ENCODE peak calls at places on chromosomes 5 and 9, in nine cellular contexts. E is HTR-8/SVneo; Q is colonic mucosa; K is foreskin fibroblast; V is ACHN; M is activated naive CD4-positive, alpha-beta T cell; I is naive B cell; U is aorta; H is anterior cingulate cortex. A is an unnamed sample.

GRCh38 chr5:343461-344401 is 22.2 kb downstream of the AHRR start:
- DNase-seq in Q (peak; percentile 46), I (peak; percentile 18), U (no peak), V (peak; percentile 57), M (no peak), E (no peak), K (peak; percentile 92), H (no peak), A (no peak)

GRCh38 chr9:35756743-35757526 is 2.9 kb upstream of the MSMP start:
- DNase-seq in Q (peak; percentile 78), H (peak; percentile 40), V (peak; percentile 80), I (peak; percentile 68), E (peak; percentile 45), U (peak; percentile 82), K (peak; percentile 59), M (peak; percentile 62), A (peak; percentile 66)

GRCh38 chr5:177473461-177473991 is at the start of gene DBN1:
- DNase-seq in V (peak; percentile 54), U (no peak), M (no peak), Q (no peak), H (no peak), E (no peak), I (no peak), K (peak; percentile 85), A (no peak)

GRCh38 chr5:6734243-6734695 is 21.0 kb downstream of the TENT4A start:
- DNase-seq in V (no peak), Q (no peak), E (no peak), H (no peak), K (no peak), U (peak; percentile 70), I (no peak), M (no peak), A (no peak)

GRCh38 chr9:12094051-12094450 is 599.1 kb upstream of the TYRP1 start:
- DNase-seq in I (no peak), H (no peak), E (no peak), U (no peak), Q (no peak), M (no peak), V (no peak), K (no peak), A (no peak)

GRCh38 chr5:79795764-79796398 is 106.2 kb downstream of the CMYA5 start:
- DNase-seq in H (no peak), U (no peak), I (no peak), K (no peak), M (no peak), V (peak; percentile 38), Q (no peak), E (no peak), A (peak; percentile 58)

GRCh38 chr9:136882109-136882946 is 4.0 kb upstream of the TRAF2 start:
- DNase-seq in H (no peak), Q (peak; percentile 69), U (peak; percentile 80), I (peak; percentile 52), K (peak; percentile 78), V (peak; percentile 81), E (peak; percentile 79), M (peak; percentile 51), A (no peak)

GRCh38 chr5:87243161-87243877 is 24.4 kb upstream of the RASA1 start:
- DNase-seq in I (no peak), M (no peak), V (peak; percentile 42), H (no peak), Q (no peak), K (peak; percentile 81), U (no peak), E (no peak), A (no peak)

GRCh38 chr9:35367451-35367850 is 122.5 kb upstream of the RUSC2 start:
- DNase-seq in E (peak; percentile 5), H (no peak), Q (no peak), I (no peak), U (no peak), V (peak; percentile 2), M (no peak), K (peak; percentile 93), A (no peak)

GRCh38 chr5:90289837-90290236 is 119.7 kb downstream of the CETN3 start:
- DNase-seq in E (no peak), K (peak; percentile 2), Q (no peak), I (no peak), M (no peak), H (no peak), V (no peak), U (no peak), A (no peak)

GRCh38 chr9:6354072-6354686 is 26.0 kb downstream of the TPD52L3 start:
- DNase-seq in V (peak; percentile 60), E (peak; percentile 70), I (peak; percentile 60), H (peak; percentile 17), M (no peak), K (peak; percentile 88), Q (peak; percentile 20), U (no peak), A (no peak)

GRCh38 chr9:87076825-87077224 is 129.5 kb upstream of the GAS1 start:
- DNase-seq in Q (no peak), H (no peak), I (no peak), M (no peak), U (no peak), K (peak; percentile 42), E (no peak), V (no peak), A (no peak)

GRCh38 chr5:78803386-78803785 is 154.8 kb upstream of the LHFPL2 start:
- DNase-seq in E (no peak), Q (peak; percentile 33), V (no peak), K (peak; percentile 61), H (peak; percentile 35), I (no peak), M (no peak), U (peak; percentile 90), A (peak; percentile 24)

GRCh38 chr5:158354958-158355357 is 496.0 kb upstream of the CLINT1 start:
- DNase-seq in Q (no peak), E (no peak), H (no peak), K (no peak), M (no peak), I (no peak), U (no peak), V (no peak), A (no peak)

GRCh38 chr5:133240425-133241091 is 188.7 kb downstream of the HSPA4 start:
- DNase-seq in Q (peak; percentile 41), M (no peak), U (no peak), E (peak; percentile 97), K (peak; percentile 61), V (peak; percentile 95), I (no peak), H (peak; percentile 30), A (peak; percentile 37)

GRCh38 chr5:168714046-168714445 is 134.9 kb upstream of the PANK3 start:
- DNase-seq in U (no peak), I (no peak), M (no peak), H (no peak), V (no peak), K (peak; percentile 56), Q (no peak), E (no peak), A (no peak)

GRCh38 chr5:39547548-39548154 is 122.9 kb upstream of the DAB2 start:
- DNase-seq in K (peak; percentile 78), Q (peak; percentile 71), U (no peak), M (no peak), I (peak; percentile 16), H (no peak), E (peak; percentile 70), V (peak; percentile 73), A (no peak)

GRCh38 chr5:181160144-181160754 is 12.9 kb downstream of the OR2V2 start:
- DNase-seq in K (peak; percentile 74), H (peak; percentile 40), Q (no peak), V (no peak), I (peak; percentile 54), E (peak; percentile 69), U (no peak), M (peak; percentile 24), A (peak; percentile 65)